ENCODE peak calls at places on chromosomes 16 and 17, in six cellular contexts. One of them, this sample, is unnamed.
A peak's percentile ranks its signal among the peaks of the same experiment; 100 is the strongest.

GRCh38 chr17:60823520-60823919 is 145.9 kb downstream of the BCAS3 start:
- DNase-seq in osteocyte: no peak
- DNase-seq in GM04503: no peak
- DNase-seq in NT2/D1: no peak
- DNase-seq in stimulated activated CD4-positive, alpha-beta T cell treated with anti-CD3 and anti-CD28 coated beads, Interleukin-4, amount 100 ng/mL, for 4 hours: no peak
- DNase-seq in activated naive CD4-positive, alpha-beta T cell treated with anti-CD3 and anti-CD28 coated beads, Interleukin-2, amount 10 ng/mL, durations not matched to agents 7 days and 5 days: no peak
- DNase-seq in this sample: no peak

GRCh38 chr16:17277981-17278381 is 192.8 kb downstream of the XYLT1 start:
- DNase-seq in NT2/D1: no peak
- DNase-seq in activated naive CD4-positive, alpha-beta T cell treated with anti-CD3 and anti-CD28 coated beads, Interleukin-2, amount 10 ng/mL, durations not matched to agents 7 days and 5 days: peak; percentile 23
- DNase-seq in GM04503: no peak
- DNase-seq in stimulated activated CD4-positive, alpha-beta T cell treated with anti-CD3 and anti-CD28 coated beads, Interleukin-4, amount 100 ng/mL, for 4 hours: no peak
- DNase-seq in osteocyte: no peak
- DNase-seq in this sample: no peak

GRCh38 chr16:22217890-22218730 is 12.0 kb downstream of the EEF2K start:
- DNase-seq in NT2/D1: no peak
- DNase-seq in stimulated activated CD4-positive, alpha-beta T cell treated with anti-CD3 and anti-CD28 coated beads, Interleukin-4, amount 100 ng/mL, for 4 hours: no peak
- DNase-seq in activated naive CD4-positive, alpha-beta T cell treated with anti-CD3 and anti-CD28 coated beads, Interleukin-2, amount 10 ng/mL, durations not matched to agents 7 days and 5 days: peak; percentile 36
- DNase-seq in osteocyte: no peak
- DNase-seq in GM04503: no peak
- DNase-seq in this sample: no peak

GRCh38 chr17:75723201-75723930 is 2.1 kb downstream of the ITGB4 start:
- DNase-seq in activated naive CD4-positive, alpha-beta T cell treated with anti-CD3 and anti-CD28 coated beads, Interleukin-2, amount 10 ng/mL, durations not matched to agents 7 days and 5 days: no peak
- DNase-seq in NT2/D1: no peak
- DNase-seq in GM04503: no peak
- DNase-seq in osteocyte: no peak
- DNase-seq in stimulated activated CD4-positive, alpha-beta T cell treated with anti-CD3 and anti-CD28 coated beads, Interleukin-4, amount 100 ng/mL, for 4 hours: no peak
- DNase-seq in this sample: no peak

GRCh38 chr17:81517339-81518112 is 4.9 kb upstream of the ACTG1 start:
- DNase-seq in stimulated activated CD4-positive, alpha-beta T cell treated with anti-CD3 and anti-CD28 coated beads, Interleukin-4, amount 100 ng/mL, for 4 hours: no peak
- DNase-seq in GM04503: no peak
- DNase-seq in NT2/D1: no peak
- DNase-seq in osteocyte: peak; percentile 84
- DNase-seq in activated naive CD4-positive, alpha-beta T cell treated with anti-CD3 and anti-CD28 coated beads, Interleukin-2, amount 10 ng/mL, durations not matched to agents 7 days and 5 days: no peak
- DNase-seq in this sample: no peak

GRCh38 chr17:63278731-63279442 is 167.2 kb downstream of the CYB561 start:
- DNase-seq in GM04503: no peak
- DNase-seq in NT2/D1: no peak
- DNase-seq in stimulated activated CD4-positive, alpha-beta T cell treated with anti-CD3 and anti-CD28 coated beads, Interleukin-4, amount 100 ng/mL, for 4 hours: no peak
- DNase-seq in activated naive CD4-positive, alpha-beta T cell treated with anti-CD3 and anti-CD28 coated beads, Interleukin-2, amount 10 ng/mL, durations not matched to agents 7 days and 5 days: no peak
- DNase-seq in osteocyte: no peak
- DNase-seq in this sample: no peak

GRCh38 chr17:43905400-43905984 is 1.8 kb downstream of the MPP2 start:
- DNase-seq in activated naive CD4-positive, alpha-beta T cell treated with anti-CD3 and anti-CD28 coated beads, Interleukin-2, amount 10 ng/mL, durations not matched to agents 7 days and 5 days: no peak
- DNase-seq in NT2/D1: no peak
- DNase-seq in GM04503: no peak
- DNase-seq in osteocyte: no peak
- DNase-seq in stimulated activated CD4-positive, alpha-beta T cell treated with anti-CD3 and anti-CD28 coated beads, Interleukin-4, amount 100 ng/mL, for 4 hours: no peak
- DNase-seq in this sample: no peak

GRCh38 chr16:12971216-12971615 is 69.8 kb downstream of the SHISA9 start:
- DNase-seq in stimulated activated CD4-positive, alpha-beta T cell treated with anti-CD3 and anti-CD28 coated beads, Interleukin-4, amount 100 ng/mL, for 4 hours: no peak
- DNase-seq in activated naive CD4-positive, alpha-beta T cell treated with anti-CD3 and anti-CD28 coated beads, Interleukin-2, amount 10 ng/mL, durations not matched to agents 7 days and 5 days: no peak
- DNase-seq in GM04503: peak; percentile 3
- DNase-seq in osteocyte: no peak
- DNase-seq in NT2/D1: peak; percentile 18
- DNase-seq in this sample: no peak

GRCh38 chr17:66412857-66413563 is 110.6 kb downstream of the PRKCA start:
- DNase-seq in GM04503: no peak
- DNase-seq in activated naive CD4-positive, alpha-beta T cell treated with anti-CD3 and anti-CD28 coated beads, Interleukin-2, amount 10 ng/mL, durations not matched to agents 7 days and 5 days: no peak
- DNase-seq in osteocyte: no peak
- DNase-seq in NT2/D1: no peak
- DNase-seq in stimulated activated CD4-positive, alpha-beta T cell treated with anti-CD3 and anti-CD28 coated beads, Interleukin-4, amount 100 ng/mL, for 4 hours: no peak
- DNase-seq in this sample: no peak

GRCh38 chr17:7560172-7561027 is 1.3 kb upstream of the SENP3 start:
- DNase-seq in NT2/D1: no peak
- DNase-seq in stimulated activated CD4-positive, alpha-beta T cell treated with anti-CD3 and anti-CD28 coated beads, Interleukin-4, amount 100 ng/mL, for 4 hours: peak; percentile 42
- DNase-seq in activated naive CD4-positive, alpha-beta T cell treated with anti-CD3 and anti-CD28 coated beads, Interleukin-2, amount 10 ng/mL, durations not matched to agents 7 days and 5 days: peak; percentile 78
- DNase-seq in osteocyte: no peak
- DNase-seq in GM04503: no peak
- DNase-seq in this sample: no peak

GRCh38 chr17:57281887-57282653 is 25.7 kb downstream of the MSI2 start:
- DNase-seq in osteocyte: no peak
- DNase-seq in GM04503: no peak
- DNase-seq in activated naive CD4-positive, alpha-beta T cell treated with anti-CD3 and anti-CD28 coated beads, Interleukin-2, amount 10 ng/mL, durations not matched to agents 7 days and 5 days: peak; percentile 55
- DNase-seq in stimulated activated CD4-positive, alpha-beta T cell treated with anti-CD3 and anti-CD28 coated beads, Interleukin-4, amount 100 ng/mL, for 4 hours: no peak
- DNase-seq in NT2/D1: no peak
- DNase-seq in this sample: no peak

GRCh38 chr16:3113765-3114479 is 1.5 kb downstream of the ZNF205 start:
- DNase-seq in activated naive CD4-positive, alpha-beta T cell treated with anti-CD3 and anti-CD28 coated beads, Interleukin-2, amount 10 ng/mL, durations not matched to agents 7 days and 5 days: no peak
- DNase-seq in stimulated activated CD4-positive, alpha-beta T cell treated with anti-CD3 and anti-CD28 coated beads, Interleukin-4, amount 100 ng/mL, for 4 hours: no peak
- DNase-seq in NT2/D1: no peak
- DNase-seq in GM04503: no peak
- DNase-seq in osteocyte: no peak
- DNase-seq in this sample: no peak

GRCh38 chr16:82700541-82701240 is 73.9 kb downstream of the CDH13 start:
- DNase-seq in activated naive CD4-positive, alpha-beta T cell treated with anti-CD3 and anti-CD28 coated beads, Interleukin-2, amount 10 ng/mL, durations not matched to agents 7 days and 5 days: no peak
- DNase-seq in stimulated activated CD4-positive, alpha-beta T cell treated with anti-CD3 and anti-CD28 coated beads, Interleukin-4, amount 100 ng/mL, for 4 hours: no peak
- DNase-seq in NT2/D1: no peak
- DNase-seq in osteocyte: no peak
- DNase-seq in GM04503: no peak
- DNase-seq in this sample: no peak

GRCh38 chr17:74408830-74409229 is 23.1 kb upstream of the GPRC5C start:
- DNase-seq in GM04503: no peak
- DNase-seq in stimulated activated CD4-positive, alpha-beta T cell treated with anti-CD3 and anti-CD28 coated beads, Interleukin-4, amount 100 ng/mL, for 4 hours: no peak
- DNase-seq in osteocyte: no peak
- DNase-seq in activated naive CD4-positive, alpha-beta T cell treated with anti-CD3 and anti-CD28 coated beads, Interleukin-2, amount 10 ng/mL, durations not matched to agents 7 days and 5 days: no peak
- DNase-seq in NT2/D1: no peak
- DNase-seq in this sample: no peak

GRCh38 chr17:10646393-10646990 is 10.6 kb downstream of the MYH3 start:
- DNase-seq in activated naive CD4-positive, alpha-beta T cell treated with anti-CD3 and anti-CD28 coated beads, Interleukin-2, amount 10 ng/mL, durations not matched to agents 7 days and 5 days: peak; percentile 82
- DNase-seq in GM04503: peak; percentile 26
- DNase-seq in NT2/D1: peak; percentile 28
- DNase-seq in stimulated activated CD4-positive, alpha-beta T cell treated with anti-CD3 and anti-CD28 coated beads, Interleukin-4, amount 100 ng/mL, for 4 hours: peak; percentile 54
- DNase-seq in osteocyte: no peak
- DNase-seq in this sample: no peak

GRCh38 chr17:67343237-67343636 is 23.1 kb downstream of the PSMD12 start:
- DNase-seq in osteocyte: peak; percentile 17
- DNase-seq in NT2/D1: no peak
- DNase-seq in activated naive CD4-positive, alpha-beta T cell treated with anti-CD3 and anti-CD28 coated beads, Interleukin-2, amount 10 ng/mL, durations not matched to agents 7 days and 5 days: no peak
- DNase-seq in GM04503: no peak
- DNase-seq in stimulated activated CD4-positive, alpha-beta T cell treated with anti-CD3 and anti-CD28 coated beads, Interleukin-4, amount 100 ng/mL, for 4 hours: no peak
- DNase-seq in this sample: no peak

GRCh38 chr16:30368122-30368791 is 2.0 kb downstream of the TBC1D10B start:
- DNase-seq in osteocyte: no peak
- DNase-seq in NT2/D1: no peak
- DNase-seq in GM04503: no peak
- DNase-seq in activated naive CD4-positive, alpha-beta T cell treated with anti-CD3 and anti-CD28 coated beads, Interleukin-2, amount 10 ng/mL, durations not matched to agents 7 days and 5 days: no peak
- DNase-seq in stimulated activated CD4-positive, alpha-beta T cell treated with anti-CD3 and anti-CD28 coated beads, Interleukin-4, amount 100 ng/mL, for 4 hours: no peak
- DNase-seq in this sample: no peak